ENCODE peak calls at places on chromosome 21, in six cellular contexts. G is A549, P is vagina, D is adrenal gland, J is ovary, W is endothelial cell of umbilical vein. U is an unnamed sample. For H3K9me3, the result is how much of the 10 kb centered on the place peaks cover.

GRCh38 chr21:32779983-32780382 is 8.4 kb upstream of the PAXBP1 start:
- DNase-seq in P (no peak), D (no peak), J (no peak), W (no peak), G (no peak), U (no peak)

GRCh38 chr21:44765231-44766013 is 36.2 kb downstream of the UBE2G2 start:
- DNase-seq in P (no peak), G (no peak), D (no peak), J (no peak), W (peak), U (no peak)

GRCh38 chr21:46457801-46458314 is 833 bp upstream of the DIP2A start:
- DNase-seq in D (peak), J (no peak), W (peak), G (peak), P (no peak), U (peak)

GRCh38 chr21:17514124-17514481 is 1.3 kb downstream of the CXADR start:
- DNase-seq in D (no peak), P (no peak), W (peak), J (no peak), G (no peak), U (peak)

GRCh38 chr21:28762357-28762735 is 230.3 kb downstream of the LTN1 start:
- DNase-seq in W (no peak), D (no peak), P (no peak), J (no peak), G (no peak), U (no peak)

GRCh38 chr21:31173881-31174555 is 135.7 kb upstream of the KRTAP19-8 start:
- DNase-seq in D (peak), W (peak), G (no peak), J (no peak), P (no peak), U (no peak)

GRCh38 chr21:46442938-46443337 is 15.8 kb upstream of the DIP2A start:
- DNase-seq in W (no peak), D (no peak), J (no peak), G (no peak), P (no peak), U (no peak)

GRCh38 chr21:45131537-45131999 is 57.2 kb downstream of the ADARB1 start:
- DNase-seq in D (no peak), W (no peak), P (no peak), J (no peak), G (no peak), U (no peak)

GRCh38 chr21:14523234-14523633 is 22.9 kb downstream of the SAMSN1 start:
- DNase-seq in P (no peak), G (no peak), J (no peak), D (no peak), W (no peak), U (no peak)

GRCh38 chr21:46599251-46599572 is 5.7 kb downstream of the S100B start:
- DNase-seq in W (peak), G (no peak), D (peak), J (peak), P (no peak), U (no peak)

GRCh38 chr21:38538353-38538752 is 40.1 kb upstream of the ERG start:
- DNase-seq in J (no peak), D (no peak), W (peak), P (no peak), G (no peak), U (no peak)

GRCh38 chr21:31449912-31450535 is 106.0 kb upstream of the TIAM1 start:
- DNase-seq in P (no peak), J (no peak), W (no peak), D (no peak), G (no peak), U (no peak)

GRCh38 chr21:45135122-45135521 is 60.7 kb downstream of the ADARB1 start:
- DNase-seq in P (no peak), W (no peak), D (no peak), J (no peak), G (no peak), U (no peak)

GRCh38 chr21:39633770-39634181 is 21.0 kb downstream of the B3GALT5 start:
- DNase-seq in D (no peak), W (no peak), G (peak), P (no peak), J (no peak), U (no peak)

GRCh38 chr21:45562965-45563364 is 20.7 kb upstream of the SLC19A1 start:
- DNase-seq in P (no peak), D (no peak), J (no peak), W (no peak), G (no peak), U (no peak)

GRCh38 chr21:32366191-32366590 is 26.6 kb downstream of the URB1 start:
- DNase-seq in G (no peak), J (no peak), D (no peak), P (no peak), W (no peak), U (no peak)

GRCh38 chr21:45465611-45466329 is 60.8 kb downstream of the COL18A1 start:
- DNase-seq in P (no peak), J (no peak), G (no peak), W (no peak), D (no peak), U (no peak)

GRCh38 chr21:39712976-39713375 is 32.0 kb upstream of the IGSF5 start:
- DNase-seq in J (no peak), W (no peak), P (no peak), D (no peak), G (no peak), U (no peak)

GRCh38 chr21:31476551-31477120 is 132.6 kb upstream of the TIAM1 start:
- DNase-seq in W (no peak), J (no peak), D (no peak), P (no peak), G (peak), U (no peak)

GRCh38 chr21:27045281-27045985 is 78.5 kb upstream of the ADAMTS5 start:
- DNase-seq in D (no peak), J (no peak), G (no peak), W (no peak), P (no peak), U (no peak)

GRCh38 chr21:37367301-37367757 is 756 bp downstream of the DYRK1A start:
- DNase-seq in G (no peak), W (no peak), P (no peak), J (no peak), D (no peak), U (no peak)

GRCh38 chr21:37363936-37364335 is 2.6 kb upstream of the DYRK1A start:
- DNase-seq in P (no peak), J (no peak), G (no peak), W (no peak), D (no peak), U (no peak)

GRCh38 chr21:37366488-37367300 is at the start of gene DYRK1A:
- DNase-seq in G (peak), W (peak), J (peak), P (no peak), D (peak), U (peak)

GRCh38 chr21:37364722-37365121 is 1.9 kb upstream of the DYRK1A start:
- DNase-seq in D (no peak), P (no peak), W (no peak), J (no peak), G (no peak), U (no peak)

DNA sequence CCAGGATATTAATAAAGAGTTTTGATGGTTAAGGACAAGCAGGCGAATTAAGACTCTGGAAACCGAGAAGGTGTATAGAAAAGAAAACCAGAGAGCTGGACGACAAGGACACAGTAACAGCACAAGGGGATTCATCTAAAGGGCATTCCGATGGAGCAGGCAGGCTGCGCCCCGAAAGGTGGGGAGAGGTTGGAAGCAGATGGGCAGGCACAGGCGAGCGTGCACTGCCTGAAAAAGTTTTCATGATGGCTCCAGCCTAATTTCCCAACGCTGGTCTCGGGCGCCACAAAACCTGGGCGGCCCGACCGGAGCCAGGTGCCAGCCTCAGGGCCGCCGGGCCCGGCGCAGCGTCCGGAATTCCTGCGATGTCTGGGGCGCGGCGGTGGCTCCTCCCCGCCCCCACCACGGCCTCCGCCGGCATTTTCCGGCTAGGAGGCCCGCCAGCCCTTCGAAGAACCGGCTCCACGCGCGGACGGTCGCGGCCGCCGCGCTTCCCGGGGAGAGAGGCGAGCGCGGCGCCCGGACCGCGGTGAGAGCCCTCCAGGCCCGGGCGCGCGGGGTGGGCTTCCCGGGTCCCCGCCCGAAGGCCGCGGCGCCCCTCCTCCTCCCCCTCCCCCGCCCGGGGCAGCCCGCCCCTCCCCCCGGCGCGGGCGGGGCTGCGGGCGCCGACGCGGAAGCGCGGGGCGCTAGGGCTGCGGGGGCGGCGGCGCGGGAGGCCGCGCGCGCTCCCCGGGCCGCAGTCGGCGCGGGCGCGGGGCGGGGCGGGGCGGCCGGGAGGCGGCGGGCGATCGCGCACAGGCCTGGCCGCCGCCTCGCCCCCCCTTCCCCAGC is 701 bp upstream of the DYRK1A start:
- DNase-seq in G (peak), P (no peak), W (peak), J (peak), D (peak), U (peak)
- TF ChIP-seq POLR2A in G (peak), P (no peak), W (peak), J (peak), D (peak), U (peak)

GRCh38 chr21:10464975-10465374 is 56.4 kb upstream of the TPTE start:
- DNase-seq in D (no peak), P (no peak), G (no peak), J (no peak), W (no peak), U (no peak)
- H3K9me3 ChIP-seq in D (under half), P (under half), G (under half), J (under half), W (under half), U (under half)

GRCh38 chr21:35258521-35258920 is 209.4 kb upstream of the RUNX1 start:
- DNase-seq in G (no peak), W (no peak), J (no peak), D (no peak), P (no peak), U (no peak)
- H3K27ac ChIP-seq in G (peak), W (no peak), J (no peak), D (no peak), P (no peak), U (no peak)

DNA sequence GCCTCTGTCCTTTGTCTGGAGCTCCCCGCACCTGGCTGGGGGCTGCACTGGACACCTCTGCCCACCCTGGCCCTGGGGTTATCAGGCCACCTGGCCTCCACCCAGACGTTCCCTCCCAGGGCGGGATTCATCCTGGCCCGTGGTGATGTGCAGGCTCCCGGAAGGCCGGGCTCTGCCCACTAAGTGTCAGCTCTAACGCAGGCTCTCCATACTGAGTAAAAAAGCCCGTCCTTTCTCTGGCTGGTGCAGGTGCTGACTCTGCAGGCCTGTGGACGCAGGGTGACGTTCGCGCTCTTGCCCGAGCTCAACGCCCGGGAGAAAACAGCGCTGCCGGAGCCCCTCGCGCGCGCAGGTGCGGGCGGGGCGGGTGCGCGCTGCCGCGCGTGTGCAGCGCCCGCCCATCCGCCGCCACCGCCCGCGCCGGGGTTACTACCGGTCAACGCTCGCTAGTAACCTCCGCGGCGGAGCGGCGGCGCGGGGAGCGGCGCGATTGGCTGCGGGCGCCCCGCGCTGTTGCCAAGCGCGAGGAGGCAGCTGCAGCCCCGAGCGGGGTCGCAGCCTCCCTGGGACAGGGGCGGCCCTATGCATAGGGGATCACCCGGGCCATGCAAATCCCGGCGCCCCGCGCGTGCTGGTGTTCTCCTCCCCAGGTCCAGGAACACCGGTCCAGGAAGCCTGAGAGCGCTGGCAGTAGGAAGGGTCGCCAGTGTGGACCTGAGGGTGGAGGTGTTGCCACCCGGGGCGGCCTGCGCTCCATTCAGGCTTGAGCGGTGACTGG is 15.7 kb downstream of the ABCG1 start:
- DNase-seq in P (no peak), G (peak), D (peak), W (peak), J (peak), U (peak)
- TF ChIP-seq POLR2A in P (no peak), G (peak), D (peak), W (no peak), J (no peak), U (peak)

GRCh38 chr21:41698071-41698470 is 68.8 kb downstream of the RIPK4 start:
- DNase-seq in W (no peak), D (no peak), G (no peak), P (no peak), J (no peak), U (no peak)
- H3K9me3 ChIP-seq in W (under half), D (under half), G (under half), P (under half), J (under half), U (under half)

U was measured in prostate gland.